ENCODE peak calls at places on chromosomes 11 and 22, in seven cellular contexts. I is activated CD8-positive, alpha-beta memory T cell treated with anti-CD3 and anti-CD28 coated beads, Interleukin-2, amount 10 ng/mL, durations not matched to agents 7 days and 5 days; O is MV-4-11; D is NCI-H2171 treated with DMSO at 0.1 percent for 48 hours; F is GF-D8; L is iPS DF 19.7; X is kidney. A is an unnamed sample.

GRCh38 chr11:120235024-120235628 is 4.8 kb upstream of the POU2F3 start:
- DNase-seq in L (peak; percentile 68), F (no peak), X (peak; percentile 81), D (no peak), O (peak; percentile 11), I (peak; percentile 80), A (no peak)

GRCh38 chr22:27413702-27414101 is 387.9 kb downstream of the MN1 start:
- DNase-seq in I (no peak), L (no peak), F (no peak), O (no peak), D (no peak), X (no peak), A (no peak)

GRCh38 chr22:38925571-38926041 is 31.8 kb upstream of the APOBEC3A start:
- DNase-seq in O (no peak), X (no peak), D (no peak), I (no peak), F (no peak), L (no peak), A (no peak)

GRCh38 chr11:87453531-87454089 is 415.9 kb downstream of the TMEM135 start:
- DNase-seq in X (no peak), F (no peak), O (no peak), L (no peak), D (peak; percentile 28), I (no peak), A (no peak)

GRCh38 chr22:39220450-39220849 is 24.3 kb downstream of the PDGFB start:
- DNase-seq in L (no peak), D (no peak), O (no peak), X (peak; percentile 20), F (no peak), I (no peak), A (no peak)

GRCh38 chr11:116611998-116612620 is 160.7 kb downstream of the BUD13 start:
- DNase-seq in X (no peak), I (no peak), D (no peak), L (no peak), O (no peak), F (no peak), A (no peak)

GRCh38 chr22:47040486-47041145 is 278.2 kb downstream of the TBC1D22A start:
- DNase-seq in F (no peak), L (no peak), O (no peak), X (peak; percentile 57), D (no peak), I (no peak), A (no peak)

GRCh38 chr11:29119691-29120328 is 897.0 kb downstream of the KCNA4 start:
- DNase-seq in I (no peak), X (no peak), O (peak; percentile 48), F (no peak), L (no peak), D (no peak), A (no peak)

GRCh38 chr11:78539566-78539965 is 35.1 kb downstream of the NARS2 start:
- DNase-seq in X (no peak), L (no peak), O (no peak), D (no peak), F (no peak), I (no peak), A (no peak)

GRCh38 chr11:55942785-55943392 is 6.7 kb upstream of the OR5I1 start:
- DNase-seq in O (peak; percentile 4), F (no peak), I (no peak), X (no peak), L (no peak), D (peak; percentile 49), A (no peak)

GRCh38 chr11:30879322-30880020 is 293.3 kb upstream of the MPPED2 start:
- DNase-seq in F (no peak), D (peak; percentile 50), I (no peak), L (no peak), X (no peak), O (no peak), A (peak; percentile 77)

GRCh38 chr11:92453055-92453454 is 228.4 kb downstream of the FAT3 start:
- DNase-seq in F (no peak), X (no peak), O (no peak), D (no peak), L (no peak), I (no peak), A (no peak)

GRCh38 chr22:46055176-46055850 is 78.4 kb upstream of the WNT7B start:
- DNase-seq in D (no peak), X (peak; percentile 90), L (no peak), F (no peak), O (no peak), I (no peak), A (peak; percentile 58)

GRCh38 chr11:2912498-2912897 is 16.7 kb downstream of the PHLDA2 start:
- DNase-seq in I (no peak), O (no peak), L (no peak), D (no peak), X (peak; percentile 97), F (no peak), A (no peak)

GRCh38 chr11:71459767-71460320 is 6.8 kb downstream of the NADSYN1 start:
- DNase-seq in D (no peak), I (no peak), L (no peak), X (peak; percentile 26), O (no peak), F (no peak), A (no peak)

GRCh38 chr22:39839917-39840510 is 53.5 kb downstream of the ENTHD1 start:
- DNase-seq in I (peak; percentile 79), O (peak; percentile 38), D (no peak), X (no peak), F (peak; percentile 12), L (no peak), A (no peak)

GRCh38 chr11:33197915-33198727 is 36.8 kb upstream of the CSTF3 start:
- DNase-seq in X (no peak), O (peak; percentile 96), D (no peak), I (no peak), F (no peak), L (no peak), A (no peak)

GRCh38 chr11:128759597-128759996 is 65.7 kb downstream of the FLI1 start:
- DNase-seq in D (no peak), L (no peak), I (no peak), F (no peak), X (no peak), O (no peak), A (no peak)

GRCh38 chr22:27480487-27480886 is 321.1 kb downstream of the MN1 start:
- DNase-seq in X (peak; percentile 29), F (no peak), L (no peak), O (no peak), D (peak; percentile 53), I (no peak), A (no peak)

GRCh38 chr22:45600791-45601730 is 70.6 kb upstream of the ATXN10 start:
- DNase-seq in O (no peak), F (no peak), D (peak; percentile 56), X (peak; percentile 70), I (no peak), L (no peak), A (no peak)

GRCh38 chr11:61611309-61611708 is 30.4 kb upstream of the SYT7 start:
- DNase-seq in X (no peak), L (no peak), I (no peak), D (peak; percentile 90), O (no peak), F (no peak), A (peak; percentile 76)

GRCh38 chr11:57763568-57763967 is 2.0 kb downstream of the CTNND1 start:
- DNase-seq in X (no peak), I (no peak), O (no peak), L (no peak), F (no peak), D (peak; percentile 19), A (no peak)

GRCh38 chr22:38467904-38468760 is at the start of gene KDELR3:
- DNase-seq in D (no peak), F (no peak), X (peak; percentile 89), I (peak; percentile 64), L (no peak), O (no peak), A (no peak)

GRCh38 chr22:23047265-23047664 is 23.1 kb upstream of the GNAZ start:
- DNase-seq in O (no peak), X (peak; percentile 51), F (no peak), L (no peak), I (peak; percentile 5), D (no peak), A (no peak)

GRCh38 chr11:1437500-1437899 is 47.8 kb downstream of the BRSK2 start:
- DNase-seq in I (no peak), L (no peak), F (no peak), X (no peak), D (no peak), O (no peak), A (no peak)

GRCh38 chr22:43060213-43060612 is 29.0 kb downstream of the TTLL1 start:
- DNase-seq in I (peak; percentile 58), L (peak; percentile 23), X (no peak), D (no peak), O (peak; percentile 14), F (no peak), A (peak; percentile 20)